ENCODE peak calls at places on chromosomes 7 and 10, in six cellular contexts. O is NCI-H2227 treated with DMSO at 0.1 percent for 48 hours; Q is CD8-positive, alpha-beta memory T cell; C is HT1080; G is heart left ventricle; V is activated CD4-positive, alpha-beta T cell treated with anti-CD3 and anti-CD28 coated beads, Interleukin-2, amount 50 U/mL, for 48 hours. S is an unnamed sample.

GRCh38 chr10:45514283-45515270 is 140.6 kb downstream of the ALOX5 start:
- DNase-seq in O (no peak), Q (no peak), C (no peak), G (no peak), V (no peak), S (no peak)

GRCh38 chr10:13360587-13360986 is 12.5 kb upstream of the SEPHS1 start:
- DNase-seq in O (no peak), Q (no peak), C (no peak), G (no peak), V (no peak), S (no peak)

GRCh38 chr10:50316695-50317648 is 65.7 kb upstream of the ASAH2 start:
- DNase-seq in O (no peak), Q (no peak), C (no peak), G (no peak), V (no peak), S (no peak)

GRCh38 chr10:27407271-27407670 is 96.8 kb upstream of the RAB18 start:
- DNase-seq in O (no peak), Q (no peak), C (no peak), G (no peak), V (no peak), S (no peak)

GRCh38 chr10:46544989-46545791 is 11.3 kb downstream of the GPRIN2 start:
- DNase-seq in O (no peak), Q (no peak), C (no peak), G (peak), V (peak), S (no peak)

GRCh38 chr7:158093156-158093796 is 494.3 kb downstream of the PTPRN2 start:
- DNase-seq in O (no peak), Q (no peak), C (no peak), G (no peak), V (no peak), S (no peak)

GRCh38 chr7:131623154-131623553 is 66.7 kb upstream of the PODXL start:
- DNase-seq in O (no peak), Q (no peak), C (peak), G (peak), V (no peak), S (no peak)

GRCh38 chr10:29119374-29119773 is 169.5 kb upstream of the LYZL1 start:
- DNase-seq in O (no peak), Q (no peak), C (peak), G (peak), V (peak), S (no peak)

GRCh38 chr10:1739751-1740150 is 2.4 kb upstream of the ADARB2 start:
- DNase-seq in O (no peak), Q (no peak), C (no peak), G (no peak), V (no peak), S (no peak)

GRCh38 chr7:117014099-117014656 is 60.9 kb downstream of the ST7 start:
- DNase-seq in O (no peak), Q (no peak), C (no peak), G (no peak), V (no peak), S (no peak)